ENCODE peak calls at places on chromosomes 13 and 19, in five cellular contexts. One of them, this sample, is unnamed.

GRCh38 chr19:51783373-51783772 is 11.6 kb upstream of the FPR3 start:
- DNase-seq in mesenchymal stem cell: no peak
- DNase-seq in H9: no peak
- DNase-seq in IMR-90: no peak
- DNase-seq in neuronal stem cell: no peak
- DNase-seq in this sample: peak

GRCh38 chr19:50449236-50449899 is 16.7 kb downstream of the MYBPC2 start:
- DNase-seq in IMR-90: no peak
- DNase-seq in mesenchymal stem cell: no peak
- DNase-seq in H9: no peak
- DNase-seq in neuronal stem cell: no peak
- DNase-seq in this sample: no peak

GRCh38 chr13:109233293-109233692 is 553.1 kb downstream of the IRS2 start:
- DNase-seq in neuronal stem cell: no peak
- DNase-seq in mesenchymal stem cell: no peak
- DNase-seq in IMR-90: peak
- DNase-seq in H9: no peak
- DNase-seq in this sample: no peak

GRCh38 chr13:40271931-40272775 is 394.3 kb downstream of the FOXO1 start:
- DNase-seq in IMR-90: peak
- DNase-seq in neuronal stem cell: no peak
- DNase-seq in H9: no peak
- DNase-seq in mesenchymal stem cell: peak
- DNase-seq in this sample: peak

GRCh38 chr13:98719527-98720250 is 32.8 kb downstream of the SLC15A1 start:
- DNase-seq in mesenchymal stem cell: no peak
- DNase-seq in neuronal stem cell: no peak
- DNase-seq in IMR-90: no peak
- DNase-seq in H9: no peak
- DNase-seq in this sample: peak

GRCh38 chr19:11094520-11094894 is 5.2 kb downstream of the LDLR start:
- DNase-seq in H9: no peak
- DNase-seq in mesenchymal stem cell: no peak
- DNase-seq in IMR-90: no peak
- DNase-seq in neuronal stem cell: no peak
- DNase-seq in this sample: no peak

GRCh38 chr13:112113851-112114250 is 46.9 kb downstream of the SOX1 start:
- DNase-seq in neuronal stem cell: no peak
- DNase-seq in mesenchymal stem cell: no peak
- DNase-seq in IMR-90: no peak
- DNase-seq in H9: no peak
- DNase-seq in this sample: no peak

GRCh38 chr19:18496980-18497256 is 25.0 kb downstream of the ELL start:
- DNase-seq in mesenchymal stem cell: peak
- DNase-seq in H9: no peak
- DNase-seq in neuronal stem cell: no peak
- DNase-seq in IMR-90: no peak
- DNase-seq in this sample: peak

GRCh38 chr19:45498411-45499195 is at the start of gene PPM1N:
- DNase-seq in mesenchymal stem cell: peak
- DNase-seq in IMR-90: peak
- DNase-seq in H9: peak
- DNase-seq in neuronal stem cell: no peak
- DNase-seq in this sample: no peak

GRCh38 chr19:45790942-45791341 is 1.7 kb downstream of the DMWD start:
- DNase-seq in neuronal stem cell: no peak
- DNase-seq in H9: no peak
- DNase-seq in IMR-90: no peak
- DNase-seq in mesenchymal stem cell: no peak
- DNase-seq in this sample: no peak

GRCh38 chr13:91085127-91085526 is 262.4 kb upstream of the MIR17HG start:
- DNase-seq in neuronal stem cell: no peak
- DNase-seq in H9: no peak
- DNase-seq in mesenchymal stem cell: no peak
- DNase-seq in IMR-90: no peak
- DNase-seq in this sample: no peak
- H4K8ac ChIP-seq in neuronal stem cell: no peak
- H4K8ac ChIP-seq in H9: no peak
- H4K8ac ChIP-seq in mesenchymal stem cell: no peak
- H4K8ac ChIP-seq in IMR-90: no peak
- H4K8ac ChIP-seq in this sample: no peak

GRCh38 chr19:36837525-36837901 is 674 bp downstream of the ZNF790 start:
- DNase-seq in neuronal stem cell: no peak
- DNase-seq in mesenchymal stem cell: no peak
- DNase-seq in H9: no peak
- DNase-seq in IMR-90: no peak
- DNase-seq in this sample: no peak
- H3K4me2 ChIP-seq in neuronal stem cell: peak
- H3K4me2 ChIP-seq in mesenchymal stem cell: peak
- H3K4me2 ChIP-seq in H9: peak
- H3K4me2 ChIP-seq in IMR-90: peak
- H3K4me2 ChIP-seq in this sample: peak

GRCh38 chr19:40284501-40285352 is at the start of gene AKT2:
- DNase-seq in mesenchymal stem cell: peak
- DNase-seq in neuronal stem cell: peak
- DNase-seq in H9: peak
- DNase-seq in IMR-90: peak
- DNase-seq in this sample: no peak
- H3K14ac ChIP-seq in mesenchymal stem cell: no peak
- H3K14ac ChIP-seq in neuronal stem cell: peak
- H3K14ac ChIP-seq in H9: peak
- H3K14ac ChIP-seq in IMR-90: peak
- H3K14ac ChIP-seq in this sample: peak

GRCh38 chr19:38035515-38036495 is 128.8 kb downstream of the SIPA1L3 start:
- DNase-seq in H9: no peak
- DNase-seq in IMR-90: peak
- DNase-seq in mesenchymal stem cell: peak
- DNase-seq in neuronal stem cell: no peak
- DNase-seq in this sample: no peak
- H4K8ac ChIP-seq in H9: no peak
- H4K8ac ChIP-seq in IMR-90: no peak
- H4K8ac ChIP-seq in mesenchymal stem cell: no peak
- H4K8ac ChIP-seq in neuronal stem cell: no peak
- H4K8ac ChIP-seq in this sample: no peak

GRCh38 chr13:111039735-111040134 is 75.4 kb upstream of the ARHGEF7 start:
- DNase-seq in H9: no peak
- DNase-seq in mesenchymal stem cell: no peak
- DNase-seq in neuronal stem cell: no peak
- DNase-seq in IMR-90: no peak
- DNase-seq in this sample: no peak
- H3K4me2 ChIP-seq in H9: no peak
- H3K4me2 ChIP-seq in mesenchymal stem cell: no peak
- H3K4me2 ChIP-seq in neuronal stem cell: no peak
- H3K4me2 ChIP-seq in IMR-90: no peak
- H3K4me2 ChIP-seq in this sample: no peak

GRCh38 chr19:30202060-30202600 is 170.1 kb upstream of the ZNF536 start:
- DNase-seq in neuronal stem cell: no peak
- DNase-seq in H9: peak
- DNase-seq in mesenchymal stem cell: no peak
- DNase-seq in IMR-90: no peak
- DNase-seq in this sample: no peak
- H3K14ac ChIP-seq in neuronal stem cell: no peak
- H3K14ac ChIP-seq in H9: no peak
- H3K14ac ChIP-seq in mesenchymal stem cell: no peak
- H3K14ac ChIP-seq in IMR-90: no peak
- H3K14ac ChIP-seq in this sample: no peak

GRCh38 chr13:113426591-113426986 is 26.7 kb downstream of the ADPRHL1 start:
- DNase-seq in mesenchymal stem cell: no peak
- DNase-seq in neuronal stem cell: no peak
- DNase-seq in IMR-90: no peak
- DNase-seq in H9: no peak
- DNase-seq in this sample: no peak
- H4K8ac ChIP-seq in mesenchymal stem cell: no peak
- H4K8ac ChIP-seq in neuronal stem cell: no peak
- H4K8ac ChIP-seq in IMR-90: no peak
- H4K8ac ChIP-seq in H9: no peak
- H4K8ac ChIP-seq in this sample: no peak

This sample was measured in trophoblast cell.